ENCODE peak calls at places on chromosomes 16 and 17, in five cellular contexts. One of them, this sample, is unnamed.

GRCh38 chr17:2215616-2216364 is 87.8 kb downstream of the SMG6 start:
- DNase-seq in prostate gland: no peak
- DNase-seq in naive B cell: peak; percentile 52
- DNase-seq in body of pancreas: peak; percentile 50
- DNase-seq in heart right ventricle: peak; percentile 72
- DNase-seq in this sample: peak; percentile 84

GRCh38 chr17:78219396-78220150 is 5.5 kb downstream of the BIRC5 start:
- DNase-seq in prostate gland: no peak
- DNase-seq in naive B cell: no peak
- DNase-seq in body of pancreas: no peak
- DNase-seq in heart right ventricle: no peak
- DNase-seq in this sample: no peak

GRCh38 chr17:73288534-73289302 is 23.1 kb downstream of the CDC42EP4 start:
- DNase-seq in prostate gland: peak; percentile 84
- DNase-seq in naive B cell: no peak
- DNase-seq in body of pancreas: peak; percentile 92
- DNase-seq in heart right ventricle: peak; percentile 78
- DNase-seq in this sample: no peak

GRCh38 chr17:35920229-35920628 is 10.3 kb downstream of the RDM1 start:
- DNase-seq in prostate gland: no peak
- DNase-seq in naive B cell: no peak
- DNase-seq in body of pancreas: no peak
- DNase-seq in heart right ventricle: no peak
- DNase-seq in this sample: no peak

GRCh38 chr17:40151414-40151955 is 11.1 kb downstream of the CASC3 start:
- DNase-seq in prostate gland: no peak
- DNase-seq in naive B cell: no peak
- DNase-seq in body of pancreas: no peak
- DNase-seq in heart right ventricle: no peak
- DNase-seq in this sample: no peak

GRCh38 chr17:68288804-68289203 is 2.1 kb downstream of the SLC16A6 start:
- DNase-seq in prostate gland: no peak
- DNase-seq in naive B cell: no peak
- DNase-seq in body of pancreas: no peak
- DNase-seq in heart right ventricle: no peak
- DNase-seq in this sample: no peak

GRCh38 chr17:18093616-18094408 is 6.1 kb downstream of the DRG2 start:
- DNase-seq in prostate gland: peak; percentile 19
- DNase-seq in naive B cell: no peak
- DNase-seq in body of pancreas: peak; percentile 31
- DNase-seq in heart right ventricle: peak; percentile 44
- DNase-seq in this sample: peak; percentile 62

GRCh38 chr17:5702951-5703510 is 118.7 kb upstream of the NLRP1 start:
- DNase-seq in prostate gland: no peak
- DNase-seq in naive B cell: no peak
- DNase-seq in body of pancreas: no peak
- DNase-seq in heart right ventricle: no peak
- DNase-seq in this sample: no peak

GRCh38 chr17:43543300-43543699 is 2.8 kb downstream of the ETV4 start:
- DNase-seq in prostate gland: no peak
- DNase-seq in naive B cell: no peak
- DNase-seq in body of pancreas: no peak
- DNase-seq in heart right ventricle: no peak
- DNase-seq in this sample: no peak

GRCh38 chr16:3542601-3543373 is 34.4 kb downstream of the NLRC3 start:
- DNase-seq in prostate gland: no peak
- DNase-seq in naive B cell: no peak
- DNase-seq in body of pancreas: no peak
- DNase-seq in heart right ventricle: no peak
- DNase-seq in this sample: no peak

GRCh38 chr16:57640612-57641011 is 12.2 kb downstream of the ADGRG1 start:
- DNase-seq in prostate gland: no peak
- DNase-seq in naive B cell: no peak
- DNase-seq in body of pancreas: peak; percentile 66
- DNase-seq in heart right ventricle: no peak
- DNase-seq in this sample: no peak

GRCh38 chr17:63446981-63447687 is 1.0 kb upstream of the CYB561 start:
- DNase-seq in prostate gland: peak; percentile 58
- DNase-seq in naive B cell: peak; percentile 41
- DNase-seq in body of pancreas: peak; percentile 61
- DNase-seq in heart right ventricle: no peak
- DNase-seq in this sample: no peak

GRCh38 chr16:53509906-53510703 is 7.1 kb upstream of the AKTIP start:
- DNase-seq in prostate gland: peak; percentile 47
- DNase-seq in naive B cell: peak; percentile 51
- DNase-seq in body of pancreas: peak; percentile 62
- DNase-seq in heart right ventricle: peak; percentile 54
- DNase-seq in this sample: peak; percentile 85

GRCh38 chr17:17134051-17134951 is 71.8 kb downstream of the PLD6 start:
- DNase-seq in prostate gland: no peak
- DNase-seq in naive B cell: no peak
- DNase-seq in body of pancreas: no peak
- DNase-seq in heart right ventricle: peak; percentile 8
- DNase-seq in this sample: no peak

GRCh38 chr17:63950940-63951907 is 19.1 kb upstream of the CD79B start:
- DNase-seq in prostate gland: peak; percentile 44
- DNase-seq in naive B cell: peak; percentile 66
- DNase-seq in body of pancreas: peak; percentile 81
- DNase-seq in heart right ventricle: no peak
- DNase-seq in this sample: no peak

GRCh38 chr16:26569793-26570192 is 496.9 kb upstream of the C16orf82 start:
- DNase-seq in prostate gland: no peak
- DNase-seq in naive B cell: no peak
- DNase-seq in body of pancreas: peak; percentile 17
- DNase-seq in heart right ventricle: no peak
- DNase-seq in this sample: no peak

GRCh38 chr17:64653985-64654355 is 8.1 kb downstream of the SMURF2 start:
- DNase-seq in prostate gland: no peak
- DNase-seq in naive B cell: no peak
- DNase-seq in body of pancreas: no peak
- DNase-seq in heart right ventricle: no peak
- DNase-seq in this sample: no peak

GRCh38 chr17:60969500-60970037 is 291.9 kb downstream of the BCAS3 start:
- DNase-seq in prostate gland: no peak
- DNase-seq in naive B cell: no peak
- DNase-seq in body of pancreas: no peak
- DNase-seq in heart right ventricle: no peak
- DNase-seq in this sample: no peak

GRCh38 chr17:9036336-9036735 is 15.0 kb downstream of the NTN1 start:
- DNase-seq in prostate gland: no peak
- DNase-seq in naive B cell: no peak
- DNase-seq in body of pancreas: no peak
- DNase-seq in heart right ventricle: no peak
- DNase-seq in this sample: no peak

GRCh38 chr16:49081556-49081955 is 200.1 kb downstream of the CBLN1 start:
- DNase-seq in prostate gland: no peak
- DNase-seq in naive B cell: no peak
- DNase-seq in body of pancreas: no peak
- DNase-seq in heart right ventricle: no peak
- DNase-seq in this sample: no peak

GRCh38 chr16:66431760-66432159 is 4.7 kb downstream of the BEAN1 start:
- DNase-seq in prostate gland: no peak
- DNase-seq in naive B cell: no peak
- DNase-seq in body of pancreas: no peak
- DNase-seq in heart right ventricle: no peak
- DNase-seq in this sample: no peak

GRCh38 chr16:20441221-20441620 is 10.1 kb upstream of the ACSM2A start:
- DNase-seq in prostate gland: no peak
- DNase-seq in naive B cell: no peak
- DNase-seq in body of pancreas: no peak
- DNase-seq in heart right ventricle: no peak
- DNase-seq in this sample: no peak

GRCh38 chr17:44807817-44808155 is 22.3 kb downstream of the GJC1 start:
- DNase-seq in prostate gland: no peak
- DNase-seq in naive B cell: no peak
- DNase-seq in body of pancreas: no peak
- DNase-seq in heart right ventricle: no peak
- DNase-seq in this sample: no peak

GRCh38 chr16:50988441-50988840 is 162.6 kb downstream of the SALL1 start:
- DNase-seq in prostate gland: no peak
- DNase-seq in naive B cell: no peak
- DNase-seq in body of pancreas: no peak
- DNase-seq in heart right ventricle: no peak
- DNase-seq in this sample: no peak

GRCh38 chr17:43721537-43722268 is 36.9 kb downstream of the SOST start:
- DNase-seq in prostate gland: no peak
- DNase-seq in naive B cell: no peak
- DNase-seq in body of pancreas: no peak
- DNase-seq in heart right ventricle: no peak
- DNase-seq in this sample: no peak

GRCh38 chr17:15998031-15998574 is 1.4 kb downstream of the ZSWIM7 start:
- DNase-seq in prostate gland: no peak
- DNase-seq in naive B cell: no peak
- DNase-seq in body of pancreas: no peak
- DNase-seq in heart right ventricle: no peak
- DNase-seq in this sample: no peak

GRCh38 chr17:79033741-79034501 is 10.0 kb downstream of the C1QTNF1 start:
- DNase-seq in prostate gland: peak; percentile 41
- DNase-seq in naive B cell: no peak
- DNase-seq in body of pancreas: no peak
- DNase-seq in heart right ventricle: peak; percentile 68
- DNase-seq in this sample: no peak

GRCh38 chr16:65697061-65697460 is 575.2 kb upstream of the CDH11 start:
- DNase-seq in prostate gland: no peak
- DNase-seq in naive B cell: no peak
- DNase-seq in body of pancreas: no peak
- DNase-seq in heart right ventricle: no peak
- DNase-seq in this sample: no peak

GRCh38 chr16:67936124-67936875 is at the start of gene PSMB10:
- DNase-seq in prostate gland: peak; percentile 30
- DNase-seq in naive B cell: no peak
- DNase-seq in body of pancreas: peak; percentile 62
- DNase-seq in heart right ventricle: peak; percentile 52
- DNase-seq in this sample: peak; percentile 85

GRCh38 chr17:47717261-47717697 is 15.8 kb upstream of the TBX21 start:
- DNase-seq in prostate gland: no peak
- DNase-seq in naive B cell: no peak
- DNase-seq in body of pancreas: peak; percentile 35
- DNase-seq in heart right ventricle: no peak
- DNase-seq in this sample: no peak

GRCh38 chr16:48441863-48442279 is 56.7 kb upstream of the SIAH1 start:
- DNase-seq in prostate gland: no peak
- DNase-seq in naive B cell: no peak
- DNase-seq in body of pancreas: no peak
- DNase-seq in heart right ventricle: no peak
- DNase-seq in this sample: no peak

GRCh38 chr16:19804538-19805323 is 79.9 kb downstream of the GPRC5B start:
- DNase-seq in prostate gland: peak; percentile 15
- DNase-seq in naive B cell: no peak
- DNase-seq in body of pancreas: peak; percentile 87
- DNase-seq in heart right ventricle: peak; percentile 66
- DNase-seq in this sample: no peak

GRCh38 chr17:82014432-82014831 is 8.2 kb downstream of the CENPX start:
- DNase-seq in prostate gland: no peak
- DNase-seq in naive B cell: no peak
- DNase-seq in body of pancreas: no peak
- DNase-seq in heart right ventricle: no peak
- DNase-seq in this sample: no peak

GRCh38 chr16:48448799-48449481 is 63.7 kb upstream of the SIAH1 start:
- DNase-seq in prostate gland: no peak
- DNase-seq in naive B cell: no peak
- DNase-seq in body of pancreas: no peak
- DNase-seq in heart right ventricle: no peak
- DNase-seq in this sample: no peak

GRCh38 chr17:38454528-38454927 is 26.3 kb downstream of the ARHGAP23 start:
- DNase-seq in prostate gland: peak; percentile 84
- DNase-seq in naive B cell: no peak
- DNase-seq in body of pancreas: peak; percentile 74
- DNase-seq in heart right ventricle: peak; percentile 85
- DNase-seq in this sample: peak; percentile 93

GRCh38 chr17:60749050-60749449 is 71.4 kb downstream of the BCAS3 start:
- DNase-seq in prostate gland: no peak
- DNase-seq in naive B cell: no peak
- DNase-seq in body of pancreas: no peak
- DNase-seq in heart right ventricle: no peak
- DNase-seq in this sample: no peak

This sample was measured in aorta.